ENCODE peak calls at places on chromosomes 7 and 10, in nine cellular contexts. H, C, S, Z, G, N, Q, I and D are unnamed samples.

GRCh38 chr7:74466196-74466813 is 12.6 kb downstream of the GTF2IRD1 start:
- DNase-seq in H (no peak), C (no peak), S (no peak), Z (no peak), G (no peak), N (no peak), Q (peak), I (no peak), D (no peak)

GRCh38 chr7:100486753-100487446 is 3.2 kb downstream of the NYAP1 start:
- DNase-seq in H (peak), C (peak), S (no peak), Z (peak), G (no peak), N (peak), Q (no peak), I (peak), D (no peak)

GRCh38 chr10:94571528-94571927 is 25.9 kb downstream of the HELLS start:
- DNase-seq in H (peak), C (peak), S (peak), Z (no peak), G (no peak), N (no peak), Q (no peak), I (no peak), D (no peak)

GRCh38 chr7:36605261-36605660 is 119.0 kb downstream of the AOAH start:
- DNase-seq in H (no peak), C (no peak), S (no peak), Z (no peak), G (no peak), N (no peak), Q (no peak), I (peak), D (no peak)

GRCh38 chr10:6140141-6140841 is 51.5 kb downstream of the RBM17 start:
- DNase-seq in H (no peak), C (no peak), S (no peak), Z (no peak), G (no peak), N (no peak), Q (no peak), I (no peak), D (no peak)

GRCh38 chr7:77685219-77685618 is 11.0 kb upstream of the RSBN1L start:
- DNase-seq in H (peak), C (peak), S (peak), Z (no peak), G (no peak), N (no peak), Q (no peak), I (peak), D (no peak)

GRCh38 chr7:129401228-129401967 is 32.8 kb upstream of the STRIP2 start:
- DNase-seq in H (no peak), C (peak), S (peak), Z (no peak), G (no peak), N (peak), Q (no peak), I (peak), D (no peak)

GRCh38 chr7:30252885-30253795 is 31.3 kb upstream of the ZNRF2 start:
- DNase-seq in H (peak), C (peak), S (peak), Z (no peak), G (peak), N (no peak), Q (no peak), I (peak), D (no peak)

GRCh38 chr7:417625-417889 is 102.1 kb downstream of the PDGFA start:
- DNase-seq in H (no peak), C (no peak), S (no peak), Z (no peak), G (no peak), N (no peak), Q (no peak), I (no peak), D (no peak)

GRCh38 chr10:120979435-120980315 is 128.5 kb downstream of the WDR11 start:
- DNase-seq in H (peak), C (no peak), S (no peak), Z (no peak), G (no peak), N (peak), Q (peak), I (peak), D (peak)

GRCh38 chr7:137404918-137405317 is 61.4 kb upstream of the PTN start:
- DNase-seq in H (no peak), C (no peak), S (no peak), Z (no peak), G (no peak), N (no peak), Q (no peak), I (no peak), D (no peak)

GRCh38 chr10:79197558-79197957 is 128.8 kb downstream of the ZMIZ1 start:
- DNase-seq in H (no peak), C (no peak), S (no peak), Z (no peak), G (no peak), N (no peak), Q (no peak), I (no peak), D (no peak)

GRCh38 chr10:103479135-103479534 is at the start of gene CALHM3:
- DNase-seq in H (no peak), C (no peak), S (peak), Z (no peak), G (no peak), N (peak), Q (no peak), I (no peak), D (no peak)

GRCh38 chr10:1152386-1153252 is 96.4 kb downstream of the WDR37 start:
- DNase-seq in H (no peak), C (no peak), S (no peak), Z (no peak), G (no peak), N (no peak), Q (no peak), I (no peak), D (no peak)

GRCh38 chr7:44307301-44307900 is 18.0 kb downstream of the CAMK2B start:
- DNase-seq in H (peak), C (peak), S (peak), Z (peak), G (no peak), N (peak), Q (peak), I (no peak), D (peak)

GRCh38 chr10:48729222-48729621 is 44.5 kb downstream of the WDFY4 start:
- DNase-seq in H (no peak), C (no peak), S (no peak), Z (no peak), G (no peak), N (no peak), Q (no peak), I (no peak), D (no peak)

GRCh38 chr10:88089498-88089897 is 226.1 kb downstream of the PTEN start:
- DNase-seq in H (no peak), C (no peak), S (peak), Z (no peak), G (no peak), N (no peak), Q (no peak), I (no peak), D (no peak)
- TF ChIP-seq CTCF in H (no peak), C (no peak), S (no peak), Z (no peak), G (no peak), N (no peak), Q (no peak), I (no peak), D (no peak)

DNA sequence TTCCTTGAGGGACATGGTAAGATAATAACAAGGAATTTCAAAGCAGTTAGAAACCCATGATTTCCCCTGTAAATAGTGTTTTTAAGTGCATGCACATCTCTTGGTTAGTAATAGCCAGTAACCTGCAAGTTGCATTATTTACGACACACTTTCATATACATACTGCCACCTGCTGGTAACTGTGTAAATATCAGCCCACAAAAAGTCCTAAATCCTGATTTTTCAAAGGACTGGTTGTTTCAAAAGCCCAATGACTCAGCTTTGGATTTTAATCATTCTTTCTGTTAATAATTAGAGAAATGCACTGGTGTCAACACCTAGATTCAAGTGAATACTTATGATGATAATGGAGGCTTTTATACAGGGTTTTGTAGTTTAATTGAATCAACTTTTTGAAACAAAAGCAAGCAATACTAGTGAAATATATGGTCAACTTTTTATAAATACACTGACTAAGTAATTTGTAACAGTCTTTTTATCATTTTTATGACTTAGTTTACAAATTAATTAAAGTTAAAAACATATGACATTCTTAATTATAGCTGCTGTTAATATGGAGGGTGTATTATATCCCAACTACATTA is 367.5 kb upstream of the SEMA3D start:
- DNase-seq in H (peak), C (peak), S (peak), Z (peak), G (peak), N (peak), Q (peak), I (peak), D (peak)
- TF ChIP-seq CTCF in H (peak), C (peak), S (peak), Z (peak), G (peak), N (peak), Q (peak), I (peak), D (peak)

GRCh38 chr7:149811221-149811620 is 27.0 kb upstream of the ZNF862 start:
- DNase-seq in H (no peak), C (peak), S (peak), Z (no peak), G (no peak), N (peak), Q (no peak), I (no peak), D (no peak)
- TF ChIP-seq CTCF in H (peak), C (peak), S (peak), Z (no peak), G (peak), N (peak), Q (peak), I (no peak), D (no peak)

GRCh38 chr7:76314042-76314721 is 11.7 kb downstream of the HSPB1 start:
- DNase-seq in H (peak), C (peak), S (peak), Z (peak), G (peak), N (peak), Q (peak), I (peak), D (peak)
- TF ChIP-seq CTCF in H (peak), C (peak), S (peak), Z (peak), G (peak), N (peak), Q (peak), I (peak), D (peak)

DNA sequence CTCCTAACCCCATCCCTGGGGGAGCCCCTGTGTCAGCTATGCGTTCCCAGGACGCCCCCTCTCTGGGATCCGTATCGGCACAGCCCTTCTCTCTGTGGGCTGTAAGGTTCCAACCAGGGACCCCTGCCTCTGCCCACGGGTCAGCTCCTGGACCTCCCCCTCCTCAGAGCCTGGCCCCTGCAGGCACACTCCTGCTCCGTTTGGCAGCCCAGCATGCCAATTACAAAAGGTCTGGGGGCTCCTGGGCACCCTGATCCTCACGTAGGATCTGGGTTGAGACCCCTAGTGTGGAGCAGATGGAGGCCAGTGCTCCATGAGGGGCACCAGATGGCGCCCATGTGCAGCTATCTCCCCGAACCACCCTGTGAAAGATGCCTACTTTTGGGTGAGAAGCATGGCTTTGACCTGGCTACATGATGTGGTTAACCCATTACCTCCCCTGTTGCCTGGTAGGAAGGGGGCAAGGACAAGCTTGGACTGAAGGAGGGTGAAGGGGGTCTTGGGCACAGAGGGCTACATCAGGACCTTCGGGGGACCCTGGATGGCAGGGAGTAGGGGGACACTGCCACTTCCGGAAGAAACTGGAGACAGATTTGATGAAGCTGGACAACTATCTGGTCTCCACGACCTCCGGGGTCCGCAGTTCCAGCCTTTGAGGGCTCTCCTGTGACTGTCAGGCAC is 9.0 kb downstream of the TACR2 start:
- DNase-seq in H (peak), C (no peak), S (no peak), Z (peak), G (no peak), N (peak), Q (peak), I (no peak), D (no peak)
- TF ChIP-seq CTCF in H (peak), C (peak), S (peak), Z (no peak), G (peak), N (peak), Q (peak), I (peak), D (peak)

DNA sequence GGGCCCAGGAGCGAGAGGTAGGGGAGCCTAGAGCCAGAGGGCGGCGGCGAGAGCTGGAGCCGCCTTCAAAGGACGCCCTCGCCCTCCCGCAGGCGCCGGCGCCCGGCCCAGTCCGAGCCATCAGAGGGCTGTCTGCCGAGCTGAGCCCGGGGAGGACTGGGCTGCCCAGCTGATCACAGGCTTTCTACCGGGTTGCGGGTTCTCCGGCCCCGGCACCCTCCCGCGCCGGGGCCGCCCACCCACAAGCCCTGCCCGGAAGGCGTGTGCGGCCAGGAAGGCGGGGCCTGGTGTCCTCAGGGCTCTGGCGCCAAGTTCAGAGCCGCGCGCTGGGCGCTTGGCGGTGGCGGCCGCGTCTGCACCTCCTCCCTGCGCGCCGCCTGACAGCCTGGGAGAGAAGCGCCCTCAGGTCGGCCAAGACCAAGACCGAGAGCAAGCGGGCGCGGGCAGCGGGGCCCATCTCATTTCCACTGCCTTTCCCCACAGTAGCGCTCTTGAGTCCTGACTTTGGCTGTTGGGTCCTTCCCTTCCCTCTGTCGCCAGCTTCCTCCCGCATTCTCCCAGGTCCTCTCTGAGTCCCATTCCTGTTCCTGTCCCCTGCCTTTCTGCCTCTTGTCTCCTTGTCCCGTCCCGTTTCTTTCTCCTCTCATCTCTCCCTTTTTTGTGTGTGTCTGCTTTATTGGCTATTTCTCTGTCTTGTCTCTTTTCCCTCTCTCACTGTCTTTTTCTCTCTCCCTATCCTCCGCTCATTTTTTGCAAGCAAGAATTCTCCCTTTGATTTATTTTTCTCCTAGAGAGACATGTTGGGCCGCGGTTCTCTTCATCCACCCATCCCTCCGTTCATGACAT is 60.6 kb upstream of the MSMB start:
- DNase-seq in H (peak), C (peak), S (peak), Z (peak), G (no peak), N (peak), Q (peak), I (peak), D (peak)
- TF ChIP-seq CTCF in H (no peak), C (no peak), S (no peak), Z (no peak), G (no peak), N (no peak), Q (peak), I (no peak), D (no peak)